ENCODE peak calls at places on chromosome 14, in six cellular contexts. One of them, this sample, is unnamed.

GRCh38 chr14:21024668-21025373 is at the start of gene NDRG2:
- DNase-seq in H1: no peak
- DNase-seq in K562: peak
- DNase-seq in GM12878: no peak
- DNase-seq in HepG2: peak
- DNase-seq in GM12892: peak
- DNase-seq in this sample: peak

GRCh38 chr14:48350971-48351370 is 675.6 kb upstream of the MDGA2 start:
- DNase-seq in H1: no peak
- DNase-seq in K562: no peak
- DNase-seq in GM12878: no peak
- DNase-seq in HepG2: no peak
- DNase-seq in GM12892: no peak
- DNase-seq in this sample: no peak

GRCh38 chr14:26522985-26523384 is 74.8 kb downstream of the NOVA1 start:
- DNase-seq in H1: no peak
- DNase-seq in K562: no peak
- DNase-seq in GM12878: no peak
- DNase-seq in HepG2: no peak
- DNase-seq in GM12892: no peak
- DNase-seq in this sample: no peak

GRCh38 chr14:76829650-76830421 is 3.6 kb downstream of the LRRC74A start:
- DNase-seq in H1: no peak
- DNase-seq in K562: no peak
- DNase-seq in GM12878: no peak
- DNase-seq in HepG2: peak
- DNase-seq in GM12892: no peak
- DNase-seq in this sample: no peak

GRCh38 chr14:63544641-63545234 is 1.6 kb upstream of the PPP2R5E start:
- DNase-seq in H1: no peak
- DNase-seq in K562: peak
- DNase-seq in GM12878: no peak
- DNase-seq in HepG2: no peak
- DNase-seq in GM12892: no peak
- DNase-seq in this sample: no peak

GRCh38 chr14:31855262-31855661 is 221.8 kb upstream of the ARHGAP5 start:
- DNase-seq in H1: no peak
- DNase-seq in K562: no peak
- DNase-seq in GM12878: no peak
- DNase-seq in HepG2: peak
- DNase-seq in GM12892: no peak
- DNase-seq in this sample: no peak

GRCh38 chr14:100067971-100068959 is 3.0 kb downstream of the EVL start:
- DNase-seq in H1: no peak
- DNase-seq in K562: peak
- DNase-seq in GM12878: peak
- DNase-seq in HepG2: no peak
- DNase-seq in GM12892: no peak
- DNase-seq in this sample: no peak

GRCh38 chr14:22472935-22473854 is 115.8 kb downstream of the DAD1 start:
- DNase-seq in H1: no peak
- DNase-seq in K562: peak
- DNase-seq in GM12878: no peak
- DNase-seq in HepG2: peak
- DNase-seq in GM12892: peak
- DNase-seq in this sample: peak

GRCh38 chr14:24895243-24895583 is 154.7 kb downstream of the STXBP6 start:
- DNase-seq in H1: no peak
- DNase-seq in K562: no peak
- DNase-seq in GM12878: no peak
- DNase-seq in HepG2: no peak
- DNase-seq in GM12892: no peak
- DNase-seq in this sample: no peak

GRCh38 chr14:67241416-67242362 is at the start of gene PALS1:
- DNase-seq in H1: no peak
- DNase-seq in K562: peak
- DNase-seq in GM12878: peak
- DNase-seq in HepG2: peak
- DNase-seq in GM12892: peak
- DNase-seq in this sample: peak

GRCh38 chr14:50452979-50453705 is 56.5 kb upstream of the CDKL1 start:
- DNase-seq in H1: no peak
- DNase-seq in K562: no peak
- DNase-seq in GM12878: no peak
- DNase-seq in HepG2: no peak
- DNase-seq in GM12892: no peak
- DNase-seq in this sample: no peak

GRCh38 chr14:100861937-100862247 is 36.0 kb downstream of the MEG3 start:
- DNase-seq in H1: no peak
- DNase-seq in K562: no peak
- DNase-seq in GM12878: no peak
- DNase-seq in HepG2: no peak
- DNase-seq in GM12892: no peak
- DNase-seq in this sample: no peak

GRCh38 chr14:71243697-71244096 is 336.4 kb downstream of the PCNX1 start:
- DNase-seq in H1: no peak
- DNase-seq in K562: no peak
- DNase-seq in GM12878: no peak
- DNase-seq in HepG2: no peak
- DNase-seq in GM12892: no peak
- DNase-seq in this sample: no peak

GRCh38 chr14:94681300-94682060 is 69.3 kb downstream of the SERPINA3 start:
- DNase-seq in H1: no peak
- DNase-seq in K562: peak
- DNase-seq in GM12878: no peak
- DNase-seq in HepG2: peak
- DNase-seq in GM12892: no peak
- DNase-seq in this sample: peak

GRCh38 chr14:75125617-75126016 is 1.2 kb downstream of the NEK9 start:
- DNase-seq in H1: no peak
- DNase-seq in K562: no peak
- DNase-seq in GM12878: no peak
- DNase-seq in HepG2: no peak
- DNase-seq in GM12892: no peak
- DNase-seq in this sample: no peak

GRCh38 chr14:75126679-75127473 is at the start of gene NEK9:
- DNase-seq in H1: peak
- DNase-seq in K562: peak
- DNase-seq in GM12878: peak
- DNase-seq in HepG2: peak
- DNase-seq in GM12892: peak
- DNase-seq in this sample: peak

GRCh38 chr14:75126121-75126544 is 715 bp downstream of the NEK9 start:
- DNase-seq in H1: no peak
- DNase-seq in K562: no peak
- DNase-seq in GM12878: no peak
- DNase-seq in HepG2: no peak
- DNase-seq in GM12892: no peak
- DNase-seq in this sample: no peak

GRCh38 chr14:75121559-75121958 is 5.3 kb downstream of the NEK9 start:
- DNase-seq in H1: no peak
- DNase-seq in K562: no peak
- DNase-seq in GM12878: no peak
- DNase-seq in HepG2: no peak
- DNase-seq in GM12892: no peak
- DNase-seq in this sample: no peak

GRCh38 chr14:75123991-75124390 is 2.9 kb downstream of the NEK9 start:
- DNase-seq in H1: no peak
- DNase-seq in K562: peak
- DNase-seq in GM12878: no peak
- DNase-seq in HepG2: no peak
- DNase-seq in GM12892: no peak
- DNase-seq in this sample: no peak
- TF ChIP-seq TAF1 in H1: no peak
- TF ChIP-seq TAF1 in K562: no peak
- TF ChIP-seq TAF1 in GM12878: no peak
- TF ChIP-seq TAF1 in HepG2: no peak
- TF ChIP-seq TAF1 in GM12892: no peak
- TF ChIP-seq TAF1 in this sample: no peak

DNA sequence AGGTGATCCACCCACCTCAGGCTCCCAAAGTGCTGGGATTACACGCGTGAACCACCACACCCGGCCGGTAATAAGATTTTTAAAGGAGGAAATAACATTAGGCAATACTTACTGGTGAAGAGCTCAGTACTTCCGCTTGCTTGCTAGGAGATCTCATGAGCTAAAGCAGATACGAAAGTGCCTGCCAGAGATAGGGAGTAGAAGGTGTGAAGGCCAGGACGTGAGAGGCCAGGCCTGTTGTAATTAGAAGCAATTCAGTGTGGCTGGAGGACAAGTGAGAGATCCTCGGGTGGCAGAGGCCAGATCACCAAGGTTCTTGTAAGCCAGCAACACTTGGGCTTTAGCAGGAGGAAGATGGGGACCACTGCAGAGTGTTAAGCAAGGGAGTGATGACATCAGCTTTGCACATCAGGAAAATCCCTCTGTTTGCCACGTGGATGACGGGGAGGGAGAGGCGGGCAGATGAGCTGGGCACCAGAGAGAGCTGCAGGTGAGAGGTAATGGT is 7.6 kb downstream of the TECPR2 start:
- DNase-seq in H1: no peak
- DNase-seq in K562: no peak
- DNase-seq in GM12878: no peak
- DNase-seq in HepG2: no peak
- DNase-seq in GM12892: no peak
- DNase-seq in this sample: no peak
- TF ChIP-seq POLR2A in H1: no peak
- TF ChIP-seq POLR2A in K562: no peak
- TF ChIP-seq POLR2A in GM12878: no peak
- TF ChIP-seq POLR2A in HepG2: no peak
- TF ChIP-seq POLR2A in GM12892: no peak
- TF ChIP-seq POLR2A in this sample: no peak

GRCh38 chr14:73721101-73721821 is 7.1 kb upstream of the PNMA1 start:
- DNase-seq in H1: peak
- DNase-seq in K562: no peak
- DNase-seq in GM12878: no peak
- DNase-seq in HepG2: no peak
- DNase-seq in GM12892: no peak
- DNase-seq in this sample: no peak
- TF ChIP-seq TAF1 in H1: no peak
- TF ChIP-seq TAF1 in K562: no peak
- TF ChIP-seq TAF1 in GM12878: no peak
- TF ChIP-seq TAF1 in HepG2: no peak
- TF ChIP-seq TAF1 in GM12892: no peak
- TF ChIP-seq TAF1 in this sample: no peak

DNA sequence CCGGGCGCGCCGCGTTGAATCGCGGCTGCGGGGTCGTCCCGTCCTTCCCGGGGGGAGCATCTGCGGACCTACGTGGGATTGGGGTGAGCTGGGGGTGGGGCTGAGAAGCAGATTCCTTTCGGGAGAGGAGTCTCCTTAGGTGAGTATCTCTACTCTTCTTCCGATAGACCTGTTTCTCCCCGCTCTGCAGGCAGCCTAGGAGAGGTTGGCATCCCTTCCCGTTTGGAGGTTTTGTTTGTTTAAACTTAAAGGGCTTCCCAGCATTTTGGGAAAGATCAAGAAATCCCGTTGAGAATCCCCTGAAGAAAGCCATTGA is 411 bp downstream of the TTLL5 start:
- DNase-seq in H1: no peak
- DNase-seq in K562: no peak
- DNase-seq in GM12878: no peak
- DNase-seq in HepG2: no peak
- DNase-seq in GM12892: no peak
- DNase-seq in this sample: no peak
- TF ChIP-seq POLR2A in H1: no peak
- TF ChIP-seq POLR2A in K562: no peak
- TF ChIP-seq POLR2A in GM12878: no peak
- TF ChIP-seq POLR2A in HepG2: no peak
- TF ChIP-seq POLR2A in GM12892: no peak
- TF ChIP-seq POLR2A in this sample: no peak

GRCh38 chr14:105163040-105163742 is 5.4 kb downstream of the JAG2 start:
- DNase-seq in H1: no peak
- DNase-seq in K562: no peak
- DNase-seq in GM12878: no peak
- DNase-seq in HepG2: no peak
- DNase-seq in GM12892: no peak
- DNase-seq in this sample: no peak

GRCh38 chr14:105161314-105161713 is 7.3 kb downstream of the JAG2 start:
- DNase-seq in H1: no peak
- DNase-seq in K562: no peak
- DNase-seq in GM12878: no peak
- DNase-seq in HepG2: no peak
- DNase-seq in GM12892: no peak
- DNase-seq in this sample: no peak

GRCh38 chr14:105165134-105165704 is 3.4 kb downstream of the JAG2 start:
- DNase-seq in H1: no peak
- DNase-seq in K562: no peak
- DNase-seq in GM12878: no peak
- DNase-seq in HepG2: no peak
- DNase-seq in GM12892: no peak
- DNase-seq in this sample: no peak

GRCh38 chr14:105161964-105162363 is 6.6 kb downstream of the JAG2 start:
- DNase-seq in H1: no peak
- DNase-seq in K562: no peak
- DNase-seq in GM12878: no peak
- DNase-seq in HepG2: no peak
- DNase-seq in GM12892: no peak
- DNase-seq in this sample: no peak

GRCh38 chr14:105162374-105162979 is 6.1 kb downstream of the JAG2 start:
- DNase-seq in H1: no peak
- DNase-seq in K562: peak
- DNase-seq in GM12878: no peak
- DNase-seq in HepG2: peak
- DNase-seq in GM12892: no peak
- DNase-seq in this sample: peak
- TF ChIP-seq TAF1 in H1: no peak
- TF ChIP-seq TAF1 in K562: no peak
- TF ChIP-seq TAF1 in GM12878: no peak
- TF ChIP-seq TAF1 in HepG2: no peak
- TF ChIP-seq TAF1 in GM12892: no peak
- TF ChIP-seq TAF1 in this sample: no peak

DNA sequence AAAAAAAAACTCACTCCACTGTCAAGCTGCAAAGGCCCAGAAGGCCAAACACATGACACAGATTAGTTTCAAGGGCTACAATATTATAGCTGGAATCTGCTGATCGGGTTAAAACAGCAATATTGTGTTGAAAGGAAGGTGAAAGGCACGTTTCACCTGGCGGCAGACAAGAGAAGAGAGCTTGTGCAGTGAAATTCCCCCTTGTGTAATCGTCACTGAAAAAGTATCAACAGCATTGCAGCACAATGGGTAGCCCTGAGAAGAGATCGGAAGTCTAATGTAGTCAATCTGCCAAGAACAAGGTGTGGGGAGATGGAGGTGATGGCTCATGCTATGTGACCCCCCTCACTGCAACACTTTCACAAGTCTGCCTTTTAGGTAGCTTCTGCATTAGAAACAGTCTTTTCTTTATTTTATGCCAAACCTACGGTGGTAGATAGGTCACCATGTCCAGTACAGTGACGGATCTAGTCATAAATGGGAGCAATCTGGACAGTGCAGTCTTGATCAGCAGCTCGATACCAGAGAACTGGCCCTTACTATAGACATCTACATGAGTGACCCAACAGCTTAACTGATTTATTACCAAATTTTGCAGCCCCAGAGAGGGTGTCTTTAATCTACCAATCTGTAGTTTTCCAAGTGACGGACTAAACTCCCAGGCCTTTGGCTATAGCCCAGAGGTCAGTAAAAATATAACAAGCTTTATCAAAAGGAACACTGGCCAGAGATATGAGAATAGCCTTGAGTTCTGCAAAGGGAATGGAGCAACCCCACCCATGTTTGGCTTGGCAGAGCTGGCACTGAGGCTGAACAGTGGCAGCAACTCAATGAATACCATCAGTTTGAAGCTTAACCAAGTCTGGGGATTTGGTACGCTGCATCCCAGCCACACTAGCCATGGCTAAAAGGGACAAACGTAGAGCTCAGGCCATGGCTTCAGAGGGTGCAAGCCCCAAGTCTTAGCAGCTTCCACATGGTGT is 35.4 kb downstream of the SPTSSA start:
- DNase-seq in H1: no peak
- DNase-seq in K562: no peak
- DNase-seq in GM12878: no peak
- DNase-seq in HepG2: no peak
- DNase-seq in GM12892: no peak
- DNase-seq in this sample: no peak
- TF ChIP-seq POLR2A in H1: no peak
- TF ChIP-seq POLR2A in K562: no peak
- TF ChIP-seq POLR2A in GM12878: no peak
- TF ChIP-seq POLR2A in HepG2: no peak
- TF ChIP-seq POLR2A in GM12892: no peak
- TF ChIP-seq POLR2A in this sample: no peak

This sample was measured in GM12891.